ENCODE peak calls at places on chromosomes 6 and 20, in six cellular contexts. R is SK-N-SH, C is H1, H is HepG2, Z is GM12878, N is K562. X is an unnamed sample.
A peak's percentile ranks its signal among the peaks of the same experiment; 100 is the strongest.

GRCh38 chr6:71386215-71386614 is 97.6 kb downstream of the OGFRL1 start:
- DNase-seq in N (no peak), Z (no peak), R (no peak), H (no peak), C (no peak), X (no peak)

GRCh38 chr6:111992851-111993250 is 61.1 kb upstream of the CCN6 start:
- DNase-seq in R (no peak), H (no peak), C (no peak), N (no peak), Z (no peak), X (no peak)

GRCh38 chr6:108960601-108961000 is 112.4 kb downstream of the ARMC2 start:
- DNase-seq in R (no peak), H (no peak), Z (no peak), N (no peak), C (no peak), X (no peak)

GRCh38 chr6:106339334-106340029 is 13.9 kb upstream of the ATG5 start:
- DNase-seq in C (peak; percentile 31), N (peak; percentile 75), Z (no peak), H (peak; percentile 46), R (peak; percentile 75), X (peak; percentile 65)

GRCh38 chr6:163459536-163459935 is 45.0 kb downstream of the QKI start:
- DNase-seq in N (no peak), R (no peak), Z (no peak), H (no peak), C (no peak), X (no peak)

GRCh38 chr6:38024908-38025307 is 205.4 kb downstream of the ZFAND3 start:
- DNase-seq in R (no peak), Z (no peak), H (no peak), N (no peak), C (no peak), X (no peak)

GRCh38 chr6:26465776-26466175 is 8.0 kb downstream of the BTN2A1 start:
- DNase-seq in H (no peak), C (no peak), R (no peak), Z (no peak), N (no peak), X (no peak)

GRCh38 chr6:163529605-163530004 is 115.1 kb downstream of the QKI start:
- DNase-seq in R (no peak), N (no peak), H (no peak), C (no peak), Z (no peak), X (no peak)

GRCh38 chr6:122405417-122405816 is 6.0 kb downstream of the HSF2 start:
- DNase-seq in C (no peak), R (peak; percentile 4), N (no peak), H (no peak), Z (no peak), X (no peak)

GRCh38 chr20:59812286-59813125 is 120.9 kb downstream of the SYCP2 start:
- DNase-seq in R (peak; percentile 21), Z (no peak), H (no peak), C (no peak), N (no peak), X (no peak)

GRCh38 chr6:124961784-124962611 is at the start of gene RNF217:
- DNase-seq in R (peak; percentile 34), Z (no peak), N (peak; percentile 84), C (no peak), H (no peak), X (no peak)

GRCh38 chr6:157728183-157728881 is 94.7 kb upstream of the SNX9 start:
- DNase-seq in N (no peak), Z (no peak), C (no peak), R (no peak), H (peak; percentile 99), X (no peak)

GRCh38 chr20:39939241-39939865 is 749.7 kb downstream of the MAFB start:
- DNase-seq in H (no peak), N (no peak), R (no peak), Z (no peak), C (no peak), X (no peak)

GRCh38 chr6:153045271-153045670 is 42.8 kb upstream of the MTRF1L start:
- DNase-seq in Z (no peak), C (no peak), R (no peak), N (no peak), H (no peak), X (no peak)

GRCh38 chr6:166588691-166589333 is 2.3 kb upstream of the RAMACL start:
- DNase-seq in H (no peak), C (no peak), R (no peak), N (no peak), Z (peak; percentile 48), X (no peak)

GRCh38 chr20:46810442-46811327 is 84.0 kb upstream of the EYA2 start:
- DNase-seq in C (no peak), H (no peak), N (no peak), R (no peak), Z (no peak), X (no peak)

GRCh38 chr20:4811661-4812181 is 90.0 kb downstream of the PRND start:
- DNase-seq in N (no peak), Z (peak; percentile 38), H (no peak), R (no peak), C (no peak), X (peak; percentile 97)

GRCh38 chr20:42123981-42124473 is 505.9 kb upstream of the CHD6 start:
- DNase-seq in R (peak; percentile 65), Z (no peak), N (no peak), C (no peak), H (no peak), X (no peak)

GRCh38 chr20:47318027-47318595 is 38.4 kb downstream of the ZMYND8 start:
- DNase-seq in N (peak; percentile 43), R (no peak), Z (no peak), H (peak; percentile 94), C (peak; percentile 59), X (peak; percentile 48)

GRCh38 chr6:24273471-24273870 is 84.4 kb downstream of the DCDC2 start:
- DNase-seq in N (no peak), Z (no peak), R (no peak), C (no peak), H (no peak), X (no peak)

GRCh38 chr6:125821825-125822281 is 31.1 kb downstream of the NCOA7 start:
- DNase-seq in N (no peak), C (no peak), Z (no peak), H (peak; percentile 92), R (peak; percentile 21), X (no peak)

DNA sequence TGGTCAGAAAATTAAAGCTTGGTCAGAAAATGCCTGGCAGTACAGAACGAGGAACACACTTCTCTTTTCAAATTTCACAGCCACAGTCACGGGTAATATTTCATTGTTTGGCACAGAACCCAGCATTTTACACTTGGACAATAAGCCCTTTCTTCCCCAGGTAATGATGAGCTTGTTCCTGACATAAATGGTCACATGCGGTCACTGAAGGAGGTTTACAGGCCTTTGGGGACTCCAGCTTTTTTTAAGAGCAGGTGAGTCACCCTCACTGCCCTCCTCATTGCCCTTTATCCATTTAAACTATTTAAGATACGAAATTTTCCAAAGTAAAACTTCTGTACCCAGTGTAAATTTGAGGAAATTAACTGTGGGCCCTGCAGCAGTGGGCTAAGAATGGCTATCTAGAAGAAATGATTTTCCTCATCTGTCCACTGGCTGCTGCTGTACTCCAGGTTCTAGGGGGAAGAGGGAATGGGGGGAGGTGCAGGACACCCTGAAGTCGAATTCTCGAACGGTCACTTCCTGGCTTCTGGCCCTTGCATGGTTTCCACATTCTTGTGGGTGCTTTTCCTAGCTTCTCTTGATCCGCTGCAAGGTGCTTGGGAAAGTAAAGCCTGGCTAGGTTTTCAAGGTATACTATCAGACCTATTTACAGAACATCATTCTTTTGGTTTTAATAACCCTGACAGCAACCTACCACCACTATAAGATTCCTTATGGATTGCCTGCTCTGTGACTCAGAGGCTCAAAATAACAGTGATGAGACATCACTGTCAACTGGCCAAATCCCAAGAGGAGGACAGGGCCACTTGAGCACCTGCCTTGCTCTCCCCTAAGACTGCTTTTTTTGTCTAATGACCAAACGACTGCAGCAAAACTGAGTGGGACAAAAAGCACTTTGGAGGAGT is 75.8 kb downstream of the PREP start:
- DNase-seq in H (no peak), Z (no peak), R (no peak), N (no peak), C (no peak), X (no peak)
- TF ChIP-seq GABPA in H (no peak), Z (no peak), R (no peak), N (no peak), C (no peak), X (no peak)

GRCh38 chr6:85715797-85716196 is 73.1 kb upstream of the SYNCRIP start:
- DNase-seq in H (no peak), R (no peak), C (no peak), N (no peak), Z (no peak), X (no peak)

GRCh38 chr6:85712346-85712745 is 69.7 kb upstream of the SYNCRIP start:
- DNase-seq in C (no peak), H (no peak), R (no peak), Z (no peak), N (no peak), X (no peak)

DNA sequence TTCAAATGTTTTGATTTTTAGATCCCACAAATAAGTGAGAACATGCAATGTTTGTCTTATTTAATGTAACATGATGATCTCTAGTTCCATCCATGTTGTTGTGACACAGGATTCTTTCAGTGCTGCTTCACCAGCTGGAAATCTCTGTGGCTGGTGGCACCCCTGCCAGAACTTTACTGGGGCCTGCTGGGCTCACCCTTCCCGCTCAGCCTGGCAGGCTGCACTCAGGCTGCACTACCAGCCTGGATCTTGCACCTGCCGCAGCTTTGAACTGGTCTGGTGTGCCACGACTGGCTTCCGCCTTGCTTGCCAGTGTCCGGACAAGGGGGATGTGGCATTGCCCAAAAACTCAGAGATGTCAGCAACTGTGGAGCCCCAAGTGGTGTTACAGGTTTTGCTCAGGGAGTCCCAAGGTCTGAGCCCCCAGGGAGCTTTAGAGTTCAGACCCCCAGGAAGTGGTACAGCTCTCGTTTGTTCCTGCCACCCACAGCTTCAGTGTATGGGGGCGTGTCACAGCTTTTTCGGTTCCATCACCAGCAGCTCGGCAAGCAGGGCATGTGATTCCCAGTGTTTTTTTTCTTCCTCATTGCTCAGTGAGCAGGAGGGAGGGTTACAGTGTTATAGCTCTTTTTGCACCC is 72.3 kb upstream of the SYNCRIP start:
- DNase-seq in H (no peak), R (no peak), C (no peak), N (no peak), Z (no peak), X (no peak)
- TF ChIP-seq GABPA in H (no peak), R (no peak), C (no peak), N (no peak), Z (no peak), X (no peak)

DNA sequence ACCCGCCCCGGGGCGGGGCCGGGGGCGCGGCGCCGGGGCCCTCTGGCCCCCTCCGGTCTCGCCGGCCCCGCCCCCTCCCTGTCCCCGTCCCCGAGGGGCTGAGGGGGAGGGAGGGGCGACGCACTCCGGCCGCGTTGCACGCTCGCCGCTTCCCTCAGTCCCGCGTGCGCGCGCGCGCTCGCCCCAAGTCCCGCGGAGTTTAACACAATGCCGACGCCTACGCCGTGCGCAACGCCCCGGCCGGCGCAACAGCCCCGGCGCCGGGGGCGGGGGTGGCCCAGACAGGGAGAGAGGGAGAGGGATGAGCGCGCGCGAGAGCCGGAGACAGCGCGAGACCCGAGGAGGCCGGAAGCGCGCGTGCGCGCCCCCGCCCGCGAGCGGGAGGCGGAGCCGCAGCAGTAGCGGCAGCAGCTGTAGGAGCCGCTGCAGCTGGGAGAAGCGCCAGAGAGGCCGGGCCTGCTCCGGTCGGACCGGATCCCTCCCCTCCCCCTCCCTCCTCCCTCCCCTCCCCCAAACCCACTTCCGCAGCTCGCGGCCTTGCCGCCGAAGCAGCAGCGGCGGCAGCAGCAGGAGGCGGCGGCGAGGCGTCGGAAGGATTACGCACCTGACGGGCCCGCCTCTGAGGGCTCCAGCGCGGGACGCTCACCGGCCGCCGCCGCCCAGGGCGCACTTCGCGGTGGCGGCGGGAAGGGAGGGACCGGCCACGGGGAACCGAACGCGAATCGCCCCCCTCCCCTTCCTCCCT is 911 bp downstream of the ZBTB2 start:
- DNase-seq in C (peak; percentile 94), H (peak; percentile 99), N (peak; percentile 100), R (peak; percentile 98), Z (peak; percentile 94), X (peak; percentile 93)
- TF ChIP-seq GABPA in C (no peak), H (peak; percentile 39), N (peak; percentile 89), R (no peak), Z (peak; percentile 17), X (no peak)

GRCh38 chr6:118825661-118826060 is 68.3 kb upstream of the ASF1A start:
- DNase-seq in N (peak; percentile 72), C (no peak), R (no peak), Z (no peak), H (no peak), X (no peak)
- TF ChIP-seq GABPA in N (no peak), C (no peak), R (no peak), Z (no peak), H (no peak), X (no peak)